ENCODE peak calls at places on chromosomes 2 and 18, in ten cellular contexts. One of them, this sample, is unnamed.

GRCh38 chr2:74538881-74539339 is 9.2 kb downstream of the HTRA2 start:
- DNase-seq in GM13977: peak
- DNase-seq in AG04450: no peak
- DNase-seq in kidney epithelial cell: no peak
- DNase-seq in fibroblast of lung: no peak
- DNase-seq in spleen: no peak
- DNase-seq in body of pancreas: no peak
- DNase-seq in fibroblast of pulmonary artery: no peak
- DNase-seq in endothelial cell of umbilical vein: no peak
- DNase-seq in heart right ventricle: no peak
- DNase-seq in this sample: no peak

GRCh38 chr2:161586517-161587167 is 37.6 kb upstream of the SLC4A10 start:
- DNase-seq in GM13977: peak
- DNase-seq in AG04450: no peak
- DNase-seq in kidney epithelial cell: no peak
- DNase-seq in fibroblast of lung: peak
- DNase-seq in spleen: no peak
- DNase-seq in body of pancreas: no peak
- DNase-seq in fibroblast of pulmonary artery: peak
- DNase-seq in endothelial cell of umbilical vein: peak
- DNase-seq in heart right ventricle: no peak
- DNase-seq in this sample: peak

GRCh38 chr2:120910956-120911951 is 175.6 kb downstream of the GLI2 start:
- DNase-seq in GM13977: no peak
- DNase-seq in AG04450: no peak
- DNase-seq in kidney epithelial cell: no peak
- DNase-seq in fibroblast of lung: peak
- DNase-seq in spleen: no peak
- DNase-seq in body of pancreas: no peak
- DNase-seq in fibroblast of pulmonary artery: peak
- DNase-seq in endothelial cell of umbilical vein: no peak
- DNase-seq in heart right ventricle: no peak
- DNase-seq in this sample: no peak

GRCh38 chr2:172734711-172735645 is 667 bp upstream of the RAPGEF4 start:
- DNase-seq in GM13977: peak
- DNase-seq in AG04450: no peak
- DNase-seq in kidney epithelial cell: no peak
- DNase-seq in fibroblast of lung: no peak
- DNase-seq in spleen: no peak
- DNase-seq in body of pancreas: no peak
- DNase-seq in fibroblast of pulmonary artery: no peak
- DNase-seq in endothelial cell of umbilical vein: no peak
- DNase-seq in heart right ventricle: no peak
- DNase-seq in this sample: no peak

GRCh38 chr2:127449898-127450297 is 31.7 kb downstream of the PROC start:
- DNase-seq in GM13977: no peak
- DNase-seq in AG04450: no peak
- DNase-seq in kidney epithelial cell: no peak
- DNase-seq in fibroblast of lung: no peak
- DNase-seq in spleen: no peak
- DNase-seq in body of pancreas: no peak
- DNase-seq in fibroblast of pulmonary artery: no peak
- DNase-seq in endothelial cell of umbilical vein: no peak
- DNase-seq in heart right ventricle: no peak
- DNase-seq in this sample: no peak

GRCh38 chr18:9992988-9993845 is 79.4 kb downstream of the VAPA start:
- DNase-seq in GM13977: no peak
- DNase-seq in AG04450: no peak
- DNase-seq in kidney epithelial cell: no peak
- DNase-seq in fibroblast of lung: no peak
- DNase-seq in spleen: no peak
- DNase-seq in body of pancreas: no peak
- DNase-seq in fibroblast of pulmonary artery: no peak
- DNase-seq in endothelial cell of umbilical vein: no peak
- DNase-seq in heart right ventricle: no peak
- DNase-seq in this sample: no peak

GRCh38 chr2:174901075-174901474 is 104.1 kb downstream of the CHN1 start:
- DNase-seq in GM13977: no peak
- DNase-seq in AG04450: no peak
- DNase-seq in kidney epithelial cell: no peak
- DNase-seq in fibroblast of lung: no peak
- DNase-seq in spleen: no peak
- DNase-seq in body of pancreas: no peak
- DNase-seq in fibroblast of pulmonary artery: no peak
- DNase-seq in endothelial cell of umbilical vein: no peak
- DNase-seq in heart right ventricle: no peak
- DNase-seq in this sample: peak

GRCh38 chr2:229731916-229732315 is 17.6 kb upstream of the DNER start:
- DNase-seq in GM13977: no peak
- DNase-seq in AG04450: no peak
- DNase-seq in kidney epithelial cell: no peak
- DNase-seq in fibroblast of lung: peak
- DNase-seq in spleen: no peak
- DNase-seq in body of pancreas: peak
- DNase-seq in fibroblast of pulmonary artery: peak
- DNase-seq in endothelial cell of umbilical vein: no peak
- DNase-seq in heart right ventricle: no peak
- DNase-seq in this sample: no peak

GRCh38 chr18:29157057-29157780 is 980.3 kb upstream of the CDH2 start:
- DNase-seq in GM13977: no peak
- DNase-seq in AG04450: no peak
- DNase-seq in kidney epithelial cell: no peak
- DNase-seq in fibroblast of lung: peak
- DNase-seq in spleen: no peak
- DNase-seq in body of pancreas: no peak
- DNase-seq in fibroblast of pulmonary artery: no peak
- DNase-seq in endothelial cell of umbilical vein: peak
- DNase-seq in heart right ventricle: no peak
- DNase-seq in this sample: no peak

DNA sequence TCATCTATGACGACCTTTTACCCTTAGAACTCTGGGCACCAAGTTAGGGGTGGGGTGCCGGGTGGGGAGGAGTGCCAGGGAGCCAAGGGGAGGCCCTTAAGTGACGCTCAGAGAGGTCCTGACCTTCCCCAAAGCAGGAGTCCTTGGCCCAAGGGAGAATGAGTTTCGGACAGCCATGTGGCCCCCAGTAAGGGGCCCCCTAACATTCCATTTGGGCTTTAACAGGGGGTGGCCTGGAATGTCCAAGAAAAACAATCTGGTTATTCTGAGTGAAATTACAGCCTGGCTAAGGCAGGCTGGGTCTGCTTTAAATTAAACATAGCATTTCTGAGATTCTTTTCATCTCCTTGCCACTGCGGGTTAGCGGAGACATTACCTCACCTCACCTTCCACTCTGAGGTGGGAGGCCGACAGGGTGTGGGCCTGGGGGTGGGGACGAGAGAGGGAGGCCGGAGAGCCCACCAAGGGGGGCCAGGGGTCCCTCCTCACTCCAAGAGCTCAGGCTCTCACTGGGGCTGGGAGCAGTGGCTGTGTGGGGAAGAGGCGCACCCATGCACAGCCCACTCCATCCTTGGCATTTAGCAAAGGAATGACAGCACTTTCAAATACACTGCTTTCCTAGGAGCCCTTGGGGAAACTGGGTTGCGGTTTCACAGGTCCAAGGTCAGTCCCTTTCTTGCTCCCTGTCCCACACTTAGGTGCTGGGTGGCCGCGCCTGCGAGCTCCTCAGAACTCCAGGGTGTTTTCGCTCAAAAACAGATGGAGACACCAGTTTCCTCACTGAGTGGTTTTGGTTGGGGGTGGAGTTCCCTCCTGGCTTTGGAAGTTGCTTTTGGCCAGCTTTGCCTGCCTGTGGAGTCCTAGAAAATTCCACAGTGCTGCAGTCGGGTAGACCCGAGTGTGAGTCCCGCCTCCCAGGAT is 107.4 kb downstream of the POLR1A start:
- DNase-seq in GM13977: no peak
- DNase-seq in AG04450: peak
- DNase-seq in kidney epithelial cell: no peak
- DNase-seq in fibroblast of lung: peak
- DNase-seq in spleen: peak
- DNase-seq in body of pancreas: peak
- DNase-seq in fibroblast of pulmonary artery: peak
- DNase-seq in endothelial cell of umbilical vein: no peak
- DNase-seq in heart right ventricle: peak
- DNase-seq in this sample: peak
- TF ChIP-seq CTCF in GM13977: no peak
- TF ChIP-seq CTCF in AG04450: no peak
- TF ChIP-seq CTCF in kidney epithelial cell: no peak
- TF ChIP-seq CTCF in fibroblast of lung: no peak
- TF ChIP-seq CTCF in spleen: no peak
- TF ChIP-seq CTCF in body of pancreas: no peak
- TF ChIP-seq CTCF in fibroblast of pulmonary artery: no peak
- TF ChIP-seq CTCF in endothelial cell of umbilical vein: no peak
- TF ChIP-seq CTCF in heart right ventricle: no peak
- TF ChIP-seq CTCF in this sample: no peak

DNA sequence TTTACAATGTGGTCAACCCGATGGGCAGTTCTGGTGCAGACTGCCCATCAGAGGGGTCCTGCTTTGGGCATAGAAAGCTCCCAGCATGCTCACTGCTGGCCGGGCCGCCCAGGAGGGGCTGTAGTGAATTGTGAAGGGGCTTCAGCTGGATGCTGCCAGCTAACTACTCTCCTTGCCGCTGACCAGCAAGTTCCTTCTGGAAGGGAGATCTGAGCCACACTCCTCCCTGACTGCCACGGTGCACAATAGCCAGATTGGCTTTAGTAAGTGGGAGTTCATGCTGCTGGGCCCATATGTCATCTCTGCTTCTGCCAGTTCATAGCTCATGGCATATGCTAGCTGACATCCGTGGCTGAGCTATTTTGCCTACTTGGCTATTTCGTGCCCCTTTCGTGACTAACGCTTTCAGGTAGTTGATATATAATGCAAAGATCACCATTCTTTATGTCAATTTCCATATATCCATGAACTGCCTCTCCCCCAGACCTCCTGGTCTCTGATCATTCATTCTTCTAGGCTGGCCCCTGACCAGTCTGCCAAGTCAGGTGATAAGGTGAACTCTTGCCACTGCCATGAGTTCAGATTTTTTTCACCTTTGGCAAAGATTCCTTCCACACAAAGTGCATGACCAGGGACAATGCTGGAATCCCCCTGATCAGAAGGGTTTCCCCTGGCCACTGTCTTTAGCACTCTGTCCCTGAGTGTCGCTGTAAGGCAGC is 51.7 kb upstream of the ROCK2 start:
- DNase-seq in GM13977: no peak
- DNase-seq in AG04450: no peak
- DNase-seq in kidney epithelial cell: no peak
- DNase-seq in fibroblast of lung: no peak
- DNase-seq in spleen: no peak
- DNase-seq in body of pancreas: no peak
- DNase-seq in fibroblast of pulmonary artery: no peak
- DNase-seq in endothelial cell of umbilical vein: no peak
- DNase-seq in heart right ventricle: no peak
- DNase-seq in this sample: no peak
- TF ChIP-seq CTCF in GM13977: no peak
- TF ChIP-seq CTCF in AG04450: no peak
- TF ChIP-seq CTCF in kidney epithelial cell: no peak
- TF ChIP-seq CTCF in fibroblast of lung: no peak
- TF ChIP-seq CTCF in spleen: no peak
- TF ChIP-seq CTCF in body of pancreas: no peak
- TF ChIP-seq CTCF in fibroblast of pulmonary artery: no peak
- TF ChIP-seq CTCF in endothelial cell of umbilical vein: no peak
- TF ChIP-seq CTCF in heart right ventricle: no peak
- TF ChIP-seq CTCF in this sample: no peak

DNA sequence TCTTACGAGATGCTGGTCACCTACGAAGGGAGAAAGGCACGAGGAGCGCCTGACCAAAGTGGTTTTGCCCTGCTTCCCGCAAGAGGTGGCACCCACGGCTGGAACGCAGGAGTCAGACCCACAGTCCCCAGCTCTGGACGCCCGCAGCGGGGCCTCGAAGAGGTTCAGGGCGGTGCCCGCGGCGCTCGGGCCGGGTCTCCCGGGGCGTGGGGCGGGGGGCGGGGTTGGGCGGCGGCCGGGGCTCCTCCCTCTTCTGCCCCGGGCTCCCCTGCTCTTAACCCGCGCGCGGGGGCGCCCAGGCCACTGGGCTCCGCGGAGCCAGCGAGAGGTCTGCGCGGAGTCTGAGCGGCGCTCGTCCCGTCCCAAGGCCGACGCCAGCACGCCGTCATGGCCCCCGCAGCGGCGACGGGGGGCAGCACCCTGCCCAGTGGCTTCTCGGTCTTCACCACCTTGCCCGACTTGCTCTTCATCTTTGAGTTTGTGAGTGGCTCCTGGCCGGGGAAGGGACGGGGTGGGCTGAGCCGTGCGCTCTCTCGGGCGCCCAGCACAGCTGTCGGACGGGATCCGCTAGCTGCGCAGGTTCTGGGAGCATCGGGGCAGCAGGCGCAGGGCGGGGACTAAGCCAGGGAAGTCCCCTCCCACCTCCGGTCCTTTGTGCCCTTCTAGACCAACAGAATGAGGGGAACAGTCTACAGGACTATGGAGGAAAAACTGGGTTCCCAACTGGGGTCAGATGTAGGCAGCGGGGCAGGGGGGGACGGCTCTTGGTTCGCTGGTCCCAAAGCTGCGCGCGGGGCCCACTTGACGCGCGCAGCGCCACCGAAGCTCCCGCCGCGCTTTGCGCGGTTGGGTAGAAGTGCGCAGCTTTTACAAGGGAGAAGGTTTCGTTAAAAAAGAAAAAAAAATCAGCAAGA is at the start of gene MAL:
- DNase-seq in GM13977: peak
- DNase-seq in AG04450: no peak
- DNase-seq in kidney epithelial cell: no peak
- DNase-seq in fibroblast of lung: peak
- DNase-seq in spleen: no peak
- DNase-seq in body of pancreas: no peak
- DNase-seq in fibroblast of pulmonary artery: no peak
- DNase-seq in endothelial cell of umbilical vein: no peak
- DNase-seq in heart right ventricle: no peak
- DNase-seq in this sample: no peak
- TF ChIP-seq CTCF in GM13977: no peak
- TF ChIP-seq CTCF in AG04450: no peak
- TF ChIP-seq CTCF in kidney epithelial cell: no peak
- TF ChIP-seq CTCF in fibroblast of lung: no peak
- TF ChIP-seq CTCF in spleen: no peak
- TF ChIP-seq CTCF in body of pancreas: no peak
- TF ChIP-seq CTCF in fibroblast of pulmonary artery: no peak
- TF ChIP-seq CTCF in endothelial cell of umbilical vein: no peak
- TF ChIP-seq CTCF in heart right ventricle: no peak
- TF ChIP-seq CTCF in this sample: no peak

DNA sequence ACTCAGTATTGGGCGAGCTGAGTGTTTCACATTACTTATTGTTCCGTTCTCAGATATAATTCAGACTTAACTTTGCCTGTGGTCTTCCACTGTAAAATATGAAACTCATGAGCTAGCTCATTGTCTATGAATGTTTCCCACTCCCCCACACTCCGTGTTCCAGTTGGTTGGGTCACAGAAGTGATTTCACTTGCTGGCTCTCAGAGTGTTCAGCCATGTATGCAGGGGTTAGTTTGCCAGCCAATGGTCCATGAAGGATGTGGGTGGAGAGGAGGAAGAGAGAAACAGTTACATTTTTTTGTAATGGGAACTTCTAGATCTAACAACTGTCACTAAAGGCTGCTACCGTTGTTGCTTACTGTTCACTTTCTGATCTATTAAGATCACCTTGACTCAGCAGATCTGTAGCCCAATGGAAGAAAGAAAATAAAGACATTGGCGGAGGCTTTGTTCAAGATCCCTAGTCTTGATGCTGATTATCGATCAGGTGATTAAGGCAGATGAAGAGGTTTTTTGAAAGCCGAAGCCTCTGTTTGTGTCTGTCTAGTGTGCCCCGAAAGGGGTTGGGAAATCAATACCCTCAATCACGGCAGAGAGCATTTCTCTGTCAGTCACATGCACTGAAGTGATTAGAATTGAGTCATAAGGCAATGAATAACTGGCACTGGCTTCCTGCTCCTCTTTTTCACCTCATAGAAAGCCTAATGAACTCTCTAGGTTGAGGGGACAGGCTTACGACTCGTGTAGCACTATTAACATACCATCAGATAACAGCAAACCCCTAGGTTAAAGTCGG is 279.7 kb upstream of the FIGN start:
- DNase-seq in GM13977: peak
- DNase-seq in AG04450: no peak
- DNase-seq in kidney epithelial cell: peak
- DNase-seq in fibroblast of lung: peak
- DNase-seq in spleen: no peak
- DNase-seq in body of pancreas: peak
- DNase-seq in fibroblast of pulmonary artery: peak
- DNase-seq in endothelial cell of umbilical vein: no peak
- DNase-seq in heart right ventricle: peak
- DNase-seq in this sample: no peak
- TF ChIP-seq CTCF in GM13977: no peak
- TF ChIP-seq CTCF in AG04450: no peak
- TF ChIP-seq CTCF in kidney epithelial cell: no peak
- TF ChIP-seq CTCF in fibroblast of lung: no peak
- TF ChIP-seq CTCF in spleen: no peak
- TF ChIP-seq CTCF in body of pancreas: no peak
- TF ChIP-seq CTCF in fibroblast of pulmonary artery: no peak
- TF ChIP-seq CTCF in endothelial cell of umbilical vein: no peak
- TF ChIP-seq CTCF in heart right ventricle: no peak
- TF ChIP-seq CTCF in this sample: no peak

This sample was measured in BJ.